ENCODE peak calls at places on chromosomes 13 and 19, in four cellular contexts. K is GM23248, J is spleen, H is body of pancreas. T is an unnamed sample. For H3K4me1, the result is how much of the 10 kb centered on the place peaks cover.

GRCh38 chr13:90696254-90696653 is 651.2 kb upstream of the MIR17HG start:
- DNase-seq in K (peak), J (no peak), H (no peak), T (no peak)

GRCh38 chr19:5542665-5543064 is 25.1 kb downstream of the TINCR start:
- DNase-seq in K (no peak), J (no peak), H (no peak), T (no peak)

GRCh38 chr13:19023115-19023514 is 158.5 kb downstream of the TUBA3C start:
- DNase-seq in K (no peak), J (no peak), H (no peak), T (no peak)

GRCh38 chr19:4130635-4131438 is 6.9 kb upstream of the MAP2K2 start:
- DNase-seq in K (peak), J (no peak), H (no peak), T (no peak)

GRCh38 chr13:109955598-109955997 is 169.2 kb upstream of the IRS2 start:
- DNase-seq in K (peak), J (no peak), H (no peak), T (no peak)

GRCh38 chr13:46389985-46390384 is 2.9 kb upstream of the RUBCNL start:
- DNase-seq in K (no peak), J (peak), H (peak), T (no peak)

GRCh38 chr13:26401578-26402021 is 147.7 kb downstream of the CDK8 start:
- DNase-seq in K (no peak), J (no peak), H (no peak), T (no peak)

GRCh38 chr19:16249826-16250434 is 52.2 kb downstream of the AP1M1 start:
- DNase-seq in K (peak), J (no peak), H (no peak), T (no peak)

GRCh38 chr19:54152267-54152666 is 7.3 kb downstream of the LENG1 start:
- DNase-seq in K (no peak), J (no peak), H (no peak), T (no peak)

GRCh38 chr13:105678072-105678471 is 857.4 kb downstream of the EFNB2 start:
- DNase-seq in K (no peak), J (no peak), H (no peak), T (no peak)

GRCh38 chr13:106143930-106144709 is 391.3 kb downstream of the EFNB2 start:
- DNase-seq in K (no peak), J (no peak), H (peak), T (no peak)

GRCh38 chr13:114002771-114003321 is 29.0 kb upstream of the C13orf46 start:
- DNase-seq in K (no peak), J (peak), H (no peak), T (peak)

GRCh38 chr19:11410682-11411081 is 8.4 kb downstream of the RGL3 start:
- DNase-seq in K (peak), J (no peak), H (no peak), T (no peak)

DNA sequence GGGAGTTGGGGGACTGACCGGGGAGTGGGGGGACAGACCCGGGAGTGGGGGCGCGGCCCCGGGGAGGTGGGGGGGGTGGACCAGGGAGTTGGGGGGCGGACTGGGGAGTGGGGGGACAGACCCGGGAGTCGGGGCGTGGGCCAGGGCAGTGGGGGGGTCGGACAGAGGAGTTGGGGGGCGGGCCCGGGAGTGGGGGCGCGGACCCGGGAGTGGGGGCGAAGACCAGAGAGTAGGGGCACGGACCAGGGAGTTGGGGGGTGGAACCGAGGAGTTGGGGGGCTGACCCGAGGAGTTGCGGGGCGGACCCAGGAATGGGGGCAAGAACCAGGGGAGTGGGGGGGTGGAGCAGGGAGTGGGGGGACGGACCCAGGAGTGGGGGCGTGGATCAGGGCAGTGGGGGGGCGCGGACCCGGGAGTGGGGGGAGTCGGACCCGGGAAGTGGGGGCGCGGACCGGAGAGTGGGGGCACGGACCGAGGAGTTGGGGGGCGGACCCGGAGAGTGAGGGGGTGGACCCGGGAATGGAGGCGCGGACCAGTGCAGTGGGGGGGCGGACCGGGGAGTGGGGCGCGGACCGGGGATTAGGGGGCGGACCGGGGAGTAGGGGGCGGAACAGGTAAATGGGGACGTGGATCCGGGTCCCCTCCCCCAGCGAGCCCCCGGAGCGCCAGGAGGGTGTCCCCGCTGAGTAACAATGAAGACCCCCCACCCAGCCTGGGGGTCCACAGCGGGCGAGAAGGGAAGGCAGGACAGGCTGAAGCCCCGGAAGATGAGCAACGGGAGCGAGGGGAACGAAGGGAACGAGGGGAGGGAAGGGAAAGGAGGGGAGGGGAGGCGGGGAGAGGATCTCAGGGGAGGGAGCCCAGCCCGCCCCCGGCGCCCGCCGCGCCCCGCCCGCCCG is 589 bp downstream of the R3HDM4 start:
- DNase-seq in K (peak), J (peak), H (no peak), T (no peak)
- H3K27ac ChIP-seq in K (peak), J (peak), H (peak), T (peak)

GRCh38 chr13:38216181-38216580 is 133.5 kb upstream of the UFM1 start:
- DNase-seq in K (no peak), J (no peak), H (no peak), T (no peak)
- H3K4me3 ChIP-seq in K (no peak), J (no peak), H (no peak), T (no peak)

GRCh38 chr13:111865826-111866225 is 201.1 kb upstream of the SOX1 start:
- DNase-seq in K (no peak), J (no peak), H (no peak), T (no peak)
- H3K4me1 ChIP-seq in K (under half), J (under half), H (under half), T (under half)

DNA sequence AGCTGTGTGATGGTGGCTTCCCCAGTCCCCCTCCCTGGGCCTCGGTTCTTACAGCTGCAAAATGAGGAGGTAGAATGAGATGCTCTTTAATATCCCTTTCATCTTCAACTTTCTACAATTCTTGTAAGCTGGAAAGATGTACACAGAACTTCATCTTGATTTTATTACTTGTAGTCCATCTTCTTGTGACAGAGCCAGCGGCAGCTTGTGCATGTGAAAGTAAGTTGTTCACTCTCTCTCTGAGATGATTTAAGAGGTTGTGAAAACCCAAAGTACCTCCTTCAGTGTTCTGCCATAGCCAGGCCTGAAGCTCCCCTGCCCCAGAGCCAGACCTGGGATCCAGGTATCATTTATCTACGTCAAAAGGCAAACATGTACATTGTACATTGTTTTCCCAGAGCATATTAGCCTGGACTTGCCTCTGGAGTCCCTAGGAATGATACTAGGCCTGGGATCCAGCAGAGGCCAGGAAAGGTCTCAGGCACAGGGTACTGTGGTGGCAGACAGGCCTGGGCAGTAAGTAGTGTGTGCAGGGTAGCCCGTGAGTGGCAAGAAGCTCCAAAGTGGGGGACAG is 3.3 kb upstream of the UBE2L5 start:
- DNase-seq in K (no peak), J (no peak), H (no peak), T (no peak)
- H3K27ac ChIP-seq in K (no peak), J (no peak), H (no peak), T (no peak)

GRCh38 chr19:7272856-7273578 is 21.2 kb downstream of the INSR start:
- DNase-seq in K (peak), J (no peak), H (no peak), T (no peak)
- H3K4me3 ChIP-seq in K (no peak), J (no peak), H (no peak), T (no peak)